ENCODE peak calls at places on chromosomes 11 and 22, in seven cellular contexts. N is lower lobe of right lung, T is cardiac muscle cell, P is GM12878, M is heart right ventricle, U is heart left ventricle, J is A549. I is an unnamed sample. For H3K9me3, the result is how much of the 10 kb centered on the place peaks cover.

GRCh38 chr22:35900483-35901168 is 128.0 kb downstream of the RBFOX2 start:
- DNase-seq in N (no peak), T (no peak), P (no peak), M (no peak), U (no peak), J (peak), I (no peak)

GRCh38 chr22:25141994-25142620 is 57.6 kb upstream of the CRYBB3 start:
- DNase-seq in N (no peak), T (no peak), P (no peak), M (no peak), U (no peak), J (no peak), I (no peak)

GRCh38 chr11:73325036-73325981 is 17.2 kb downstream of the ARHGEF17 start:
- DNase-seq in N (no peak), T (no peak), P (peak), M (no peak), U (peak), J (no peak), I (no peak)

GRCh38 chr11:38693306-38693705 is 2095.3 kb upstream of the RAG2 start:
- DNase-seq in N (no peak), T (no peak), P (no peak), M (no peak), U (peak), J (no peak), I (no peak)

GRCh38 chr11:27921472-27921871 is 186.5 kb downstream of the KIF18A start:
- DNase-seq in N (no peak), T (no peak), P (no peak), M (no peak), U (no peak), J (no peak), I (no peak)

GRCh38 chr11:130536106-130537040 is 87.9 kb downstream of the ADAMTS15 start:
- DNase-seq in N (no peak), T (no peak), P (no peak), M (no peak), U (no peak), J (peak), I (no peak)

GRCh38 chr11:107619926-107620325 is 29.0 kb downstream of the ELMOD1 start:
- DNase-seq in N (no peak), T (no peak), P (no peak), M (no peak), U (no peak), J (no peak), I (no peak)

GRCh38 chr11:73366953-73367352 is 9.2 kb upstream of the RELT start:
- DNase-seq in N (no peak), T (no peak), P (no peak), M (no peak), U (no peak), J (no peak), I (no peak)

GRCh38 chr11:63503492-63503891 is 2.4 kb upstream of the LGALS12 start:
- DNase-seq in N (peak), T (no peak), P (no peak), M (peak), U (no peak), J (no peak), I (no peak)

GRCh38 chr11:30016588-30017363 is at the start of gene KCNA4:
- DNase-seq in N (peak), T (peak), P (no peak), M (peak), U (peak), J (peak), I (no peak)

GRCh38 chr11:43830928-43831440 is 49.6 kb upstream of the ALKBH3 start:
- DNase-seq in N (no peak), T (no peak), P (no peak), M (no peak), U (no peak), J (peak), I (no peak)

GRCh38 chr22:23183107-23183698 is 2.9 kb downstream of the BCR start:
- DNase-seq in N (peak), T (peak), P (no peak), M (peak), U (peak), J (no peak), I (peak)

GRCh38 chr11:62269654-62270278 is at the start of gene SCGB2A2:
- DNase-seq in N (no peak), T (no peak), P (no peak), M (no peak), U (no peak), J (no peak), I (no peak)

GRCh38 chr11:126547161-126547560 is 191.7 kb downstream of the ST3GAL4 start:
- DNase-seq in N (no peak), T (no peak), P (no peak), M (no peak), U (no peak), J (no peak), I (no peak)

GRCh38 chr11:126419801-126420729 is 64.6 kb downstream of the ST3GAL4 start:
- DNase-seq in N (peak), T (no peak), P (peak), M (no peak), U (no peak), J (no peak), I (peak)

GRCh38 chr11:134509381-134510068 is 97.5 kb upstream of the B3GAT1 start:
- DNase-seq in N (peak), T (no peak), P (no peak), M (no peak), U (no peak), J (no peak), I (no peak)

GRCh38 chr11:39192671-39193070 is 2266.8 kb downstream of the LRRC4C start:
- DNase-seq in N (no peak), T (no peak), P (no peak), M (no peak), U (no peak), J (no peak), I (no peak)

GRCh38 chr11:87150936-87151335 is 113.2 kb downstream of the TMEM135 start:
- DNase-seq in N (no peak), T (no peak), P (no peak), M (no peak), U (no peak), J (no peak), I (no peak)

GRCh38 chr22:23060612-23061400 is 9.5 kb upstream of the GNAZ start:
- DNase-seq in N (peak), T (no peak), P (no peak), M (no peak), U (peak), J (no peak), I (no peak)

GRCh38 chr11:83241291-83241946 is 44.7 kb downstream of the CCDC90B start:
- DNase-seq in N (no peak), T (peak), P (no peak), M (peak), U (no peak), J (peak), I (no peak)

GRCh38 chr22:19723990-19724827 is 870 bp downstream of the GP1BB start:
- DNase-seq in N (no peak), T (peak), P (no peak), M (no peak), U (no peak), J (peak), I (no peak)

GRCh38 chr11:65419773-65420481 is 2.7 kb upstream of the NEAT1 start:
- DNase-seq in N (peak), T (peak), P (no peak), M (peak), U (peak), J (peak), I (peak)

GRCh38 chr11:127307700-127308099 is 307.1 kb upstream of the KIRREL3 start:
- DNase-seq in N (no peak), T (no peak), P (no peak), M (no peak), U (no peak), J (no peak), I (no peak)

GRCh38 chr22:24319451-24319850 is 48.8 kb downstream of the SPECC1L start:
- DNase-seq in N (no peak), T (no peak), P (no peak), M (no peak), U (no peak), J (peak), I (no peak)

GRCh38 chr11:35487532-35488078 is 37.8 kb downstream of the PAMR1 start:
- DNase-seq in N (no peak), T (peak), P (no peak), M (peak), U (no peak), J (peak), I (peak)

DNA sequence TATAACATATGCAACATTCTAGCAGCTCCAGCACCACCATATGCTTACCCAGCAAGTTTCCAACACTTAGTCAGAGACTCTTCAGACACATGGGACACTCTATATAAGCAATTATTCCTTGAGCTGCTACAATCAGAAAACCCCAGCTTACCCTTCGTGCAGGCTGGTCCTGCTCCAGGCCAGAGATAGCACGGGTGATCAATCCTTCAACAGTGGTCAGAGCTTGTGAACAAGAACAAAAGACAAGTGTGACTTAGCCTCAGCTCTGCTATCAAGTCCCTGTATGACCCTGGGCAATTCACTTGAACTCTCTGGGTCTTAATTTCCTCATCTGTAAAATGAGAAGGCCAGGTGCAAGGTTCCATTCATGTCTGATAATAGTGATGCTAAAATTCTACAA is 1.5 kb downstream of the ZPR1 start:
- DNase-seq in N (no peak), T (no peak), P (no peak), M (no peak), U (no peak), J (no peak), I (no peak)
- H3K4me3 ChIP-seq in N (peak), T (no peak), P (peak), M (peak), U (no peak), J (peak), I (no peak)

GRCh38 chr11:16194566-16194965 is 161.8 kb downstream of the SOX6 start:
- DNase-seq in N (no peak), T (no peak), P (no peak), M (peak), U (no peak), J (no peak), I (no peak)
- H3K9me3 ChIP-seq in N (under half), T (under half), P (under half), M (under half), U (under half), J (under half), I (under half)

GRCh38 chr22:17218341-17218740 is 894 bp downstream of the ADA2 start:
- DNase-seq in N (peak), T (no peak), P (no peak), M (no peak), U (no peak), J (no peak), I (peak)
- H3K4me3 ChIP-seq in N (peak), T (no peak), P (peak), M (no peak), U (no peak), J (no peak), I (no peak)

GRCh38 chr11:103596323-103596722 is 440.1 kb upstream of the DDI1 start:
- DNase-seq in N (no peak), T (no peak), P (no peak), M (no peak), U (no peak), J (no peak), I (no peak)
- H3K9me3 ChIP-seq in N (under half), T (under half), P (under half), M (under half), U (under half), J (under half), I (under half)

DNA sequence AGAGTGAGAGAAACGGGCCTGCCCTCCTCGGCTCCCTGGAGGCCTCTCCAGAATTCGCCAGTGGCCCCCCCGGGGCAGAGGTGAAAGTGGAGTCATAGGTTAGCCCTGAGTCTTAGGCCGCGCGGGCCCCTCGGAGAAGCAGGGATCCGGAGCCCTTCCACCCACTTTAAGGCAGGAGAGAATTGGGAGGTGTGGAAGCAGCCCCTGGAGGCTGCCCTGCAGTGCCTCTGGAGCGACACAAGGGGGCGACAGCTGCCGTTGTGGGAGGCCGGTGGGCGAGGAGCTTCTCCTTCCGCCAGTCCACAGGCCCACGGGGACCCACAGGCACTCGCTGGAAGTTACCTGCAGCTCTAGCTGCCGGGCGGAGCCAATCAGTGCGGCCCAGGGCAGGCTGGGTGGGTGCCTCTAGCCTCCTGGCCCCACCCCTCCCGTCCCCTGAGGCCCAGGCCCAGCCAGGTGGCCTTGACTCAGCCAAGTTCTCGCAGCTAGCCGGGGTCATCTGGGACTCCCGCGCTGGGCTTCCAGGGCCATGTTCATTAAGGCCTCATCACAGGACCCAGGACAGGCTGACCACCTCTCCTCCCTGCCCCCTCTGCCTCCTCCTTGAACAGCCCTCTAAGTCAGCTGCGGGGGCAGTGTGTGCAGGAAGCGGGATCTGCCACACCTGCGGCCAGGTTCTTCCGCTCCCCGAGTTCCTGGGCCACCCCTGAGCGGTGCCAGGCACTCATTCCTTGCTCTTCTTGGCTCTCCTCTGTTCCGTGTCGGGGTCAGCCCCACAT is 5.0 kb downstream of the DGKZ start:
- DNase-seq in N (no peak), T (peak), P (no peak), M (no peak), U (peak), J (peak), I (peak)
- H3K4me3 ChIP-seq in N (peak), T (no peak), P (no peak), M (peak), U (peak), J (no peak), I (no peak)

GRCh38 chr11:10436224-10436623 is 18.8 kb upstream of the AMPD3 start:
- DNase-seq in N (no peak), T (no peak), P (no peak), M (no peak), U (no peak), J (no peak), I (no peak)
- H3K9me3 ChIP-seq in N (under half), T (under half), P (under half), M (under half), U (under half), J (under half), I (under half)

DNA sequence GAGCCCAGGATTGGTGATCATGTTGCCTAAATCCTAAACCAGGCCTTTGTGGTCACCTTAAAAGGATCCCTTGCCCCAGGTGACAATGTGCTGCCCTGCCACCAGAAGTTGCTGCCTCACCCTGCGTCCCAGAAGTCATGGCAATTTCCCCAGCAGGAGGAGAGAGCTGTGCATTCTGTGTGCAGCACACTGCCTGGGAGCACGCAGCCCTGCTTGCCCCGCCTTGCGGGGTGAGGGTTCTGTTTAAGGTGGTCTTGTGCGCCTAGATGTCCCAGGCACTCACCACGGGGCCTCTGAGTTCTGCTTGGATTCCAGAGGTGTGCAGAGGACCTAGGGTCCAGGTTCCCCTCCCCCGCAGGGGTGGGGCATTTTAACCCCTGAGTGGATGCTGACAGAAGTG is 95.0 kb downstream of the GRAMD1B start:
- DNase-seq in N (no peak), T (peak), P (no peak), M (no peak), U (no peak), J (no peak), I (no peak)
- H3K4me3 ChIP-seq in N (no peak), T (no peak), P (no peak), M (peak), U (peak), J (no peak), I (no peak)

GRCh38 chr11:94132823-94133408 is 4.3 kb downstream of the PANX1 start:
- DNase-seq in N (no peak), T (no peak), P (no peak), M (no peak), U (no peak), J (no peak), I (no peak)

GRCh38 chr11:94134651-94135512 is 6.2 kb downstream of the PANX1 start:
- DNase-seq in N (no peak), T (no peak), P (no peak), M (peak), U (peak), J (no peak), I (peak)

GRCh38 chr11:94132152-94132558 is 3.5 kb downstream of the PANX1 start:
- DNase-seq in N (no peak), T (no peak), P (no peak), M (peak), U (no peak), J (no peak), I (no peak)

GRCh38 chr11:94131363-94132115 is 2.9 kb downstream of the PANX1 start:
- DNase-seq in N (no peak), T (no peak), P (no peak), M (peak), U (no peak), J (no peak), I (peak)

GRCh38 chr11:94133752-94134151 is 5.1 kb downstream of the PANX1 start:
- DNase-seq in N (no peak), T (no peak), P (no peak), M (no peak), U (no peak), J (no peak), I (no peak)
- H3K9me3 ChIP-seq in N (under half), T (under half), P (under half), M (under half), U (under half), J (under half), I (under half)

I was measured in mucosa of descending colon.